ENCODE peak calls at places on chromosomes 13 and 19, in ten cellular contexts. V, T, G, U, S, I, N, J, E and O are unnamed samples.

GRCh38 chr13:48727252-48728011 is 73.7 kb downstream of the CYSLTR2 start:
- DNase-seq in V (no peak), T (no peak), G (no peak), U (peak), S (no peak), I (no peak), N (no peak), J (no peak), E (no peak), O (no peak)

GRCh38 chr19:46081928-46082727 is 41.3 kb upstream of the IGFL4 start:
- DNase-seq in V (no peak), T (peak), G (peak), U (peak), S (peak), I (peak), N (peak), J (peak), E (peak), O (no peak)

GRCh38 chr13:30341815-30342570 is 34.6 kb upstream of the KATNAL1 start:
- DNase-seq in V (peak), T (no peak), G (peak), U (peak), S (peak), I (no peak), N (peak), J (peak), E (peak), O (no peak)

GRCh38 chr19:5048727-5049553 is 80.0 kb downstream of the KDM4B start:
- DNase-seq in V (peak), T (no peak), G (no peak), U (peak), S (peak), I (no peak), N (peak), J (peak), E (peak), O (no peak)

GRCh38 chr13:39765801-39766463 is 110.5 kb downstream of the COG6 start:
- DNase-seq in V (no peak), T (peak), G (peak), U (no peak), S (peak), I (no peak), N (peak), J (peak), E (no peak), O (no peak)

GRCh38 chr19:29445246-29445645 is 80.5 kb upstream of the VSTM2B start:
- DNase-seq in V (no peak), T (no peak), G (no peak), U (no peak), S (no peak), I (no peak), N (no peak), J (no peak), E (no peak), O (peak)

GRCh38 chr13:33610471-33611015 is 207.4 kb upstream of the RFC3 start:
- DNase-seq in V (peak), T (no peak), G (no peak), U (peak), S (no peak), I (peak), N (no peak), J (peak), E (no peak), O (no peak)

GRCh38 chr19:45790942-45791341 is 1.7 kb downstream of the DMWD start:
- DNase-seq in V (no peak), T (no peak), G (no peak), U (no peak), S (no peak), I (no peak), N (no peak), J (no peak), E (no peak), O (no peak)

GRCh38 chr19:50909240-50910070 is 1.7 kb downstream of the KLK4 start:
- DNase-seq in V (peak), T (peak), G (peak), U (peak), S (peak), I (peak), N (peak), J (peak), E (no peak), O (peak)

GRCh38 chr19:29535984-29536508 is 10.3 kb downstream of the VSTM2B start:
- DNase-seq in V (no peak), T (no peak), G (no peak), U (no peak), S (no peak), I (no peak), N (no peak), J (no peak), E (no peak), O (no peak)

GRCh38 chr13:27813826-27814225 is 21.5 kb downstream of the GSX1 start:
- DNase-seq in V (no peak), T (no peak), G (no peak), U (no peak), S (no peak), I (no peak), N (no peak), J (no peak), E (no peak), O (no peak)